ENCODE peak calls at places on chromosomes 1 and 21, in four cellular contexts. One of them, this sample, is unnamed.

GRCh38 chr1:77533660-77534295 is 148.7 kb downstream of the ZZZ3 start:
- DNase-seq in brain microvascular endothelial cell: no peak
- DNase-seq in choroid plexus epithelial cell: peak; percentile 88
- DNase-seq in HCT116: peak; percentile 43
- DNase-seq in this sample: peak; percentile 37

GRCh38 chr1:52139817-52140540 is 1.9 kb upstream of the ZFYVE9 start:
- DNase-seq in brain microvascular endothelial cell: peak; percentile 85
- DNase-seq in choroid plexus epithelial cell: peak; percentile 97
- DNase-seq in HCT116: no peak
- DNase-seq in this sample: peak; percentile 98

GRCh38 chr1:6483010-6483760 is 8.3 kb downstream of the PLEKHG5 start:
- DNase-seq in brain microvascular endothelial cell: no peak
- DNase-seq in choroid plexus epithelial cell: no peak
- DNase-seq in HCT116: no peak
- DNase-seq in this sample: no peak

GRCh38 chr1:44786841-44787426 is 1.0 kb downstream of the BEST4 start:
- DNase-seq in brain microvascular endothelial cell: no peak
- DNase-seq in choroid plexus epithelial cell: no peak
- DNase-seq in HCT116: no peak
- DNase-seq in this sample: no peak

GRCh38 chr1:225653463-225654276 is 747 bp upstream of the ENAH start:
- DNase-seq in brain microvascular endothelial cell: peak; percentile 80
- DNase-seq in choroid plexus epithelial cell: peak; percentile 78
- DNase-seq in HCT116: no peak
- DNase-seq in this sample: peak; percentile 58

GRCh38 chr1:117686907-117687306 is 81.1 kb downstream of the TENT5C start:
- DNase-seq in brain microvascular endothelial cell: peak; percentile 29
- DNase-seq in choroid plexus epithelial cell: peak; percentile 25
- DNase-seq in HCT116: no peak
- DNase-seq in this sample: no peak

GRCh38 chr1:8083739-8084484 is 57.8 kb upstream of the ERRFI1 start:
- DNase-seq in brain microvascular endothelial cell: peak; percentile 70
- DNase-seq in choroid plexus epithelial cell: peak; percentile 84
- DNase-seq in HCT116: no peak
- DNase-seq in this sample: peak; percentile 55

GRCh38 chr1:18640228-18641004 is 9.8 kb downstream of the PAX7 start:
- DNase-seq in brain microvascular endothelial cell: no peak
- DNase-seq in choroid plexus epithelial cell: no peak
- DNase-seq in HCT116: no peak
- DNase-seq in this sample: no peak

GRCh38 chr1:47950481-47950880 is 46.7 kb downstream of the TRABD2B start:
- DNase-seq in brain microvascular endothelial cell: no peak
- DNase-seq in choroid plexus epithelial cell: no peak
- DNase-seq in HCT116: no peak
- DNase-seq in this sample: no peak

GRCh38 chr1:93584238-93585003 is 97.2 kb downstream of the BCAR3 start:
- DNase-seq in brain microvascular endothelial cell: no peak
- DNase-seq in choroid plexus epithelial cell: no peak
- DNase-seq in HCT116: no peak
- DNase-seq in this sample: no peak

GRCh38 chr21:43984905-43985689 is 27.0 kb upstream of the TRAPPC10 start:
- DNase-seq in brain microvascular endothelial cell: no peak
- DNase-seq in choroid plexus epithelial cell: peak; percentile 40
- DNase-seq in HCT116: no peak
- DNase-seq in this sample: no peak

GRCh38 chr1:201357636-201358348 is 19.7 kb downstream of the TNNT2 start:
- DNase-seq in brain microvascular endothelial cell: no peak
- DNase-seq in choroid plexus epithelial cell: no peak
- DNase-seq in HCT116: no peak
- DNase-seq in this sample: no peak

GRCh38 chr1:204462229-204462561 is 32.4 kb downstream of the PIK3C2B start:
- DNase-seq in brain microvascular endothelial cell: no peak
- DNase-seq in choroid plexus epithelial cell: no peak
- DNase-seq in HCT116: no peak
- DNase-seq in this sample: no peak

GRCh38 chr1:228141871-228142615 is 2.0 kb downstream of the GUK1 start:
- DNase-seq in brain microvascular endothelial cell: no peak
- DNase-seq in choroid plexus epithelial cell: peak; percentile 87
- DNase-seq in HCT116: no peak
- DNase-seq in this sample: no peak

GRCh38 chr1:205950280-205950679 is 7.0 kb upstream of the SLC26A9 start:
- DNase-seq in brain microvascular endothelial cell: peak; percentile 9
- DNase-seq in choroid plexus epithelial cell: peak; percentile 9
- DNase-seq in HCT116: no peak
- DNase-seq in this sample: peak; percentile 69

GRCh38 chr21:30842990-30843389 is 13.4 kb upstream of the KRTAP7-1 start:
- DNase-seq in brain microvascular endothelial cell: no peak
- DNase-seq in choroid plexus epithelial cell: no peak
- DNase-seq in HCT116: no peak
- DNase-seq in this sample: no peak

GRCh38 chr1:106749491-106749890 is 307.0 kb upstream of the PRMT6 start:
- DNase-seq in brain microvascular endothelial cell: no peak
- DNase-seq in choroid plexus epithelial cell: no peak
- DNase-seq in HCT116: no peak
- DNase-seq in this sample: no peak

GRCh38 chr1:218165687-218166088 is 119.4 kb upstream of the RRP15 start:
- DNase-seq in brain microvascular endothelial cell: no peak
- DNase-seq in choroid plexus epithelial cell: peak; percentile 2
- DNase-seq in HCT116: no peak
- DNase-seq in this sample: no peak
- H3K4me3 ChIP-seq in brain microvascular endothelial cell: peak overlapping the region; percentile 52
- H3K4me3 ChIP-seq in choroid plexus epithelial cell: peak overlapping the region; percentile 38
- H3K4me3 ChIP-seq in HCT116: no peak overlapping the region
- H3K4me3 ChIP-seq in this sample: no peak overlapping the region

GRCh38 chr1:36161656-36162531 is 5.9 kb downstream of the MAP7D1 start:
- DNase-seq in brain microvascular endothelial cell: peak; percentile 12
- DNase-seq in choroid plexus epithelial cell: peak; percentile 42
- DNase-seq in HCT116: no peak
- DNase-seq in this sample: peak; percentile 98

GRCh38 chr1:36160949-36161485 is 5.1 kb downstream of the MAP7D1 start:
- DNase-seq in brain microvascular endothelial cell: peak; percentile 39
- DNase-seq in choroid plexus epithelial cell: peak; percentile 67
- DNase-seq in HCT116: no peak
- DNase-seq in this sample: peak; percentile 50

GRCh38 chr1:36162680-36163079 is 6.7 kb downstream of the MAP7D1 start:
- DNase-seq in brain microvascular endothelial cell: no peak
- DNase-seq in choroid plexus epithelial cell: no peak
- DNase-seq in HCT116: no peak
- DNase-seq in this sample: no peak

GRCh38 chr1:36159614-36160387 is 3.8 kb downstream of the MAP7D1 start:
- DNase-seq in brain microvascular endothelial cell: no peak
- DNase-seq in choroid plexus epithelial cell: no peak
- DNase-seq in HCT116: no peak
- DNase-seq in this sample: no peak

DNA sequence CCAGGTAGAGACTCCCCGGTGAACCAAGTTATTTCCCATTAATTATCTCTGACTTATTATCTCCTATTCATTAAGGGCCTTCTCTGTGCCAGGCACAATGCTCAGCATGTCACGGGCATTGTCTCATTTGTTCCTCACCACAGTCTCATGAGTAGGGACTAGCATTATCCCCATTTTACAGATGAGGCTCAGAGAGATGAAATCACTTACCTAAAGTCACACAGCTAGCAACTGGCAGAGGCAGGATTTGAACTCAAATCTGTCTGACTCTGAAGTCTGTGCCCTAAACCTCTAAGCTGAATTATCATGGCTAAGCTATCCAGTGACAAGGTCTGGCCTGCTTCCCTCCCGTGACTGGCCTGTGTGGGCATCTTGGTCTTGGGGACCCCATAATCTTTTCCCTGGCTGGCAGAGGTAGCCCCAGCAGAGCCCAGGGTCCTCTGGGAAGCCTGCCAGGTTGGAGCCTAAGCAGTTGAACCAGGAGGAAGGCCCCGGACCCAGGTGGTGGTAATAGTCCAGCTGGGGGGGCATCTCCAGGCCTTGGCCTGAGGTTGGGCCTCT is 4.5 kb downstream of the MAP7D1 start:
- DNase-seq in brain microvascular endothelial cell: no peak
- DNase-seq in choroid plexus epithelial cell: no peak
- DNase-seq in HCT116: no peak
- DNase-seq in this sample: no peak
- H3K4me3 ChIP-seq in brain microvascular endothelial cell: peak overlapping the region; percentile 58
- H3K4me3 ChIP-seq in choroid plexus epithelial cell: peak overlapping the region; percentile 51
- H3K4me3 ChIP-seq in HCT116: peak overlapping the region; percentile 49
- H3K4me3 ChIP-seq in this sample: peak overlapping the region; percentile 5

GRCh38 chr1:63917571-63918394 is 144.0 kb downstream of the ROR1 start:
- DNase-seq in brain microvascular endothelial cell: no peak
- DNase-seq in choroid plexus epithelial cell: peak; percentile 30
- DNase-seq in HCT116: peak; percentile 32
- DNase-seq in this sample: peak; percentile 8
- H3K4me3 ChIP-seq in brain microvascular endothelial cell: no peak overlapping the region
- H3K4me3 ChIP-seq in choroid plexus epithelial cell: no peak overlapping the region
- H3K4me3 ChIP-seq in HCT116: no peak overlapping the region
- H3K4me3 ChIP-seq in this sample: no peak overlapping the region

GRCh38 chr1:114219247-114219872 is 65.7 kb upstream of the SYT6 start:
- DNase-seq in brain microvascular endothelial cell: no peak
- DNase-seq in choroid plexus epithelial cell: peak; percentile 26
- DNase-seq in HCT116: no peak
- DNase-seq in this sample: no peak

GRCh38 chr1:114216431-114217173 is 62.9 kb upstream of the SYT6 start:
- DNase-seq in brain microvascular endothelial cell: no peak
- DNase-seq in choroid plexus epithelial cell: no peak
- DNase-seq in HCT116: no peak
- DNase-seq in this sample: no peak

GRCh38 chr1:114215426-114215825 is 61.8 kb upstream of the SYT6 start:
- DNase-seq in brain microvascular endothelial cell: no peak
- DNase-seq in choroid plexus epithelial cell: peak; percentile 5
- DNase-seq in HCT116: no peak
- DNase-seq in this sample: no peak

GRCh38 chr1:114222920-114223319 is 69.3 kb upstream of the SYT6 start:
- DNase-seq in brain microvascular endothelial cell: no peak
- DNase-seq in choroid plexus epithelial cell: no peak
- DNase-seq in HCT116: no peak
- DNase-seq in this sample: no peak

DNA sequence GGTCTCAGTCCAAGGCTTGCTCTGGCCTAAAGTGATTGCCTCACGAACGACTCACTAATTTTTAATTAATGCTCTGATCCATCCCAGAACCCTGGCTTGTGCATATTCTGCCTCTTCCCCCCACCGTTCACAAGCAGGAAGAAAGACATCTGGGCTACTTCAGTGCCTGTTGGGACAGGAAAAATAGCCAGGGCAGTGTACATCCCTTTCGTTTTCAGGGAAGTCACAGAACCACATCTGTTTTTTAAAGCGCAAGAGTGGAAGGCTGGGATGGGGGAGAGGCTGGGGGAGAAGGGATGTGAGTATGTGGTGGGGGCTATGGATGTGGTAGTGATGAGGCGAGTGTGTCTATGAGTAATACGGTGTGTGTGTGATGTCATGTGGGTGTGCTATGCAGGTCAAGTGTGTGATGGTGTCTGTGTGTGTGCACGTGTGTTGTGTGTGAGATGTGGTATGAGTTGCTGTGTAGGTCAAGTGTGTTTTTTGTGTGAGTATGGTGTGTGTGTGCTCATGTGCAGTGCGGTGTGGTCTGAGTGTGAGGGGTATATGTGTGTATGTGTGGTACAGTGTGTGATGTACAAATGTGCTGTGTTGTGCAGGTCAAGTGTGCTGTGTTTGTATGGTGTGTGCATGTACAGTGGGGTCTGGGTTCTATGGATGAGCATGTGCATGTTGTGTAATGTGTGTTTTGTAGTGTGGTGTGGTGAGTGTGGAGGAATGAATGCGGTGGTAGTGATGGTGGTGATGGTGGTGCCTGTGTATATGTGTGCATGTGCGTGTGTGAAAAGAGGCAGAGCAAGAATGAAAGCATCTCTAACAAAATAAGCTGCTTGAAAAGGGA is 64.9 kb upstream of the SYT6 start:
- DNase-seq in brain microvascular endothelial cell: no peak
- DNase-seq in choroid plexus epithelial cell: no peak
- DNase-seq in HCT116: no peak
- DNase-seq in this sample: no peak
- H3K4me3 ChIP-seq in brain microvascular endothelial cell: no peak overlapping the region
- H3K4me3 ChIP-seq in choroid plexus epithelial cell: no peak overlapping the region
- H3K4me3 ChIP-seq in HCT116: no peak overlapping the region
- H3K4me3 ChIP-seq in this sample: no peak overlapping the region

GRCh38 chr1:155134322-155134721 is 1.3 kb upstream of the SLC50A1 start:
- DNase-seq in brain microvascular endothelial cell: no peak
- DNase-seq in choroid plexus epithelial cell: no peak
- DNase-seq in HCT116: no peak
- DNase-seq in this sample: no peak
- H3K4me3 ChIP-seq in brain microvascular endothelial cell: peak overlapping the region; percentile 83
- H3K4me3 ChIP-seq in choroid plexus epithelial cell: no peak overlapping the region
- H3K4me3 ChIP-seq in HCT116: peak overlapping the region; percentile 77
- H3K4me3 ChIP-seq in this sample: no peak overlapping the region

GRCh38 chr1:156602557-156602993 is 1.3 kb upstream of the GPATCH4 start:
- DNase-seq in brain microvascular endothelial cell: no peak
- DNase-seq in choroid plexus epithelial cell: peak; percentile 42
- DNase-seq in HCT116: peak; percentile 43
- DNase-seq in this sample: peak; percentile 88
- H3K4me3 ChIP-seq in brain microvascular endothelial cell: no peak overlapping the region
- H3K4me3 ChIP-seq in choroid plexus epithelial cell: no peak overlapping the region
- H3K4me3 ChIP-seq in HCT116: peak overlapping the region; percentile 88
- H3K4me3 ChIP-seq in this sample: no peak overlapping the region

DNA sequence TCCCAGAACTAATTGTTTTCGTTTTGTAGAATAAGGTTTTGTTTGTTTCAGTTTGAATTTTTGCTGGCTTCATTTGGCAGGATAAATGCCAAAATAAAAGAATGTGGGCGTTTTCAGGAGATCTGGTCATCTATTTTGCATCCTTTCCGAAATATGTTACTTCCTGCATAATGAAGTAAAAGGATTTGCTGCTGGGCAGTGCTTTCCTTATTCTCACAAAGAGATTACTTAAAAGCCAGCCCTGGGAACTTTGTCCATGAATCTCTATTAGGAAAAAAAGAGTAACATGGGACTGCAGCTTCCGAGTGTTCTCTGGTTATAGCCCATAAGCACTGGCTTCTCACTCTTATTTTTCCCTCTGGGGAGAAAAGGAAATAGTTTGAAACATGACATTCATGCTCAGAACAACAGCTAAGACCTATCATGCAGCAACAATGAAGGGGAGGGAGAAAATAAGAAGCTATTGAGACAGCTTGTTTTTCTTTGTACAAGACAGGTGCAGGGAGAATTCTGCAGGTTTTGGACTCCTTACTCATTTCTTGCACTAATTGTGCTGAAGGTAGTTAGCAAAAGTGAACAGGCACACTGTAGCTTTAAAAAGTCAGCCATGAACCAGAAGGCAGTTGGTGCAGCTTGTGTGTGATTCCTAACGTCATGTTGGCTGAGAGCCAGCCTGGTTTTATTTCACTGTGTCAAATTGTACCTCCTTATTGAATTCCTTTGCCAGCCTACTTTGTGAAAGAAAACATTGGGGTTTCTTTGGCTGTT is at the start of gene SAMD13:
- DNase-seq in brain microvascular endothelial cell: peak; percentile 66
- DNase-seq in choroid plexus epithelial cell: peak; percentile 85
- DNase-seq in HCT116: peak; percentile 79
- DNase-seq in this sample: peak; percentile 63
- H3K4me3 ChIP-seq in brain microvascular endothelial cell: peak within 1 kb of the TSS; percentile 46
- H3K4me3 ChIP-seq in choroid plexus epithelial cell: peak within 1 kb of the TSS; percentile 54
- H3K4me3 ChIP-seq in HCT116: peak within 1 kb of the TSS; percentile 56
- H3K4me3 ChIP-seq in this sample: peak within 1 kb of the TSS; percentile 17

GRCh38 chr1:61687901-61688300 is 37.0 kb downstream of the TM2D1 start:
- DNase-seq in brain microvascular endothelial cell: no peak
- DNase-seq in choroid plexus epithelial cell: no peak
- DNase-seq in HCT116: no peak
- DNase-seq in this sample: peak; percentile 85
- H3K4me3 ChIP-seq in brain microvascular endothelial cell: no peak overlapping the region
- H3K4me3 ChIP-seq in choroid plexus epithelial cell: no peak overlapping the region
- H3K4me3 ChIP-seq in HCT116: no peak overlapping the region
- H3K4me3 ChIP-seq in this sample: no peak overlapping the region

This sample was measured in bronchial epithelial cell.